ENCODE peak calls at places on chromosomes 2 and 18, in six cellular contexts. One of them, this sample, is unnamed.

GRCh38 chr18:31206787-31207381 is 44.2 kb upstream of the DSC1 start:
- DNase-seq in activated T-cell treated with anti-CD3 and anti-CD28 coated beads for 48 hours: no peak
- DNase-seq in AG20443: peak
- DNase-seq in ecto neural progenitor cell: peak
- DNase-seq in RWPE1: peak
- DNase-seq in NCI-H82: peak
- DNase-seq in this sample: no peak

GRCh38 chr2:237309011-237309410 is 105.0 kb downstream of the COL6A3 start:
- DNase-seq in activated T-cell treated with anti-CD3 and anti-CD28 coated beads for 48 hours: no peak
- DNase-seq in RWPE1: no peak
- DNase-seq in NCI-H82: no peak
- DNase-seq in AG20443: no peak
- DNase-seq in ecto neural progenitor cell: no peak
- DNase-seq in this sample: peak

GRCh38 chr2:200351815-200352214 is 45.3 kb downstream of the SPATS2L start:
- DNase-seq in RWPE1: no peak
- DNase-seq in NCI-H82: no peak
- DNase-seq in AG20443: no peak
- DNase-seq in activated T-cell treated with anti-CD3 and anti-CD28 coated beads for 48 hours: no peak
- DNase-seq in ecto neural progenitor cell: no peak
- DNase-seq in this sample: no peak

GRCh38 chr18:77000527-77000926 is 132.1 kb downstream of the MBP start:
- DNase-seq in activated T-cell treated with anti-CD3 and anti-CD28 coated beads for 48 hours: peak
- DNase-seq in ecto neural progenitor cell: no peak
- DNase-seq in NCI-H82: peak
- DNase-seq in AG20443: peak
- DNase-seq in RWPE1: peak
- DNase-seq in this sample: peak

GRCh38 chr2:128134573-128134972 is 43.6 kb downstream of the UGGT1 start:
- DNase-seq in AG20443: no peak
- DNase-seq in ecto neural progenitor cell: no peak
- DNase-seq in activated T-cell treated with anti-CD3 and anti-CD28 coated beads for 48 hours: no peak
- DNase-seq in NCI-H82: no peak
- DNase-seq in RWPE1: no peak
- DNase-seq in this sample: no peak

GRCh38 chr2:18599509-18600254 is 10.3 kb upstream of the NT5C1B start:
- DNase-seq in AG20443: peak
- DNase-seq in activated T-cell treated with anti-CD3 and anti-CD28 coated beads for 48 hours: no peak
- DNase-seq in RWPE1: no peak
- DNase-seq in ecto neural progenitor cell: no peak
- DNase-seq in NCI-H82: no peak
- DNase-seq in this sample: peak

GRCh38 chr18:31516432-31516831 is 18.5 kb downstream of the DSG2 start:
- DNase-seq in ecto neural progenitor cell: no peak
- DNase-seq in AG20443: no peak
- DNase-seq in RWPE1: no peak
- DNase-seq in NCI-H82: no peak
- DNase-seq in activated T-cell treated with anti-CD3 and anti-CD28 coated beads for 48 hours: no peak
- DNase-seq in this sample: no peak

GRCh38 chr2:30691948-30692828 is 115.1 kb downstream of the CAPN13 start:
- DNase-seq in AG20443: peak
- DNase-seq in activated T-cell treated with anti-CD3 and anti-CD28 coated beads for 48 hours: no peak
- DNase-seq in ecto neural progenitor cell: no peak
- DNase-seq in RWPE1: no peak
- DNase-seq in NCI-H82: no peak
- DNase-seq in this sample: peak

GRCh38 chr18:47248610-47249343 is 2.7 kb downstream of the SKOR2 start:
- DNase-seq in RWPE1: no peak
- DNase-seq in AG20443: no peak
- DNase-seq in NCI-H82: no peak
- DNase-seq in activated T-cell treated with anti-CD3 and anti-CD28 coated beads for 48 hours: no peak
- DNase-seq in ecto neural progenitor cell: peak
- DNase-seq in this sample: no peak

This sample was measured in AG10803.